ENCODE peak calls at places on chromosome 15, in four cellular contexts. S is WTC11, Q is HEK293T, U is K562. E is an unnamed sample.

GRCh38 chr15:33215941-33216872 is 21.7 kb upstream of the FMN1 start:
- DNase-seq in S (no peak), Q (peak), U (no peak), E (no peak)

GRCh38 chr15:74428442-74428787 is 5.3 kb downstream of the SEMA7A start:
- DNase-seq in S (no peak), Q (no peak), U (no peak), E (no peak)

GRCh38 chr15:36497903-36498302 is 81.5 kb upstream of the CDIN1 start:
- DNase-seq in S (no peak), Q (no peak), U (no peak), E (no peak)

GRCh38 chr15:68371160-68371559 is 60.8 kb downstream of the ITGA11 start:
- DNase-seq in S (no peak), Q (no peak), U (no peak), E (no peak)

GRCh38 chr15:73955851-73956250 is 29.6 kb downstream of the LOXL1 start:
- DNase-seq in S (no peak), Q (no peak), U (no peak), E (no peak)

GRCh38 chr15:34039506-34040123 is 611 bp upstream of the AVEN start:
- DNase-seq in S (no peak), Q (no peak), U (no peak), E (no peak)

GRCh38 chr15:91855684-91856553 is 2.4 kb downstream of the SLCO3A1 start:
- DNase-seq in S (peak), Q (peak), U (no peak), E (peak)

GRCh38 chr15:36428102-36428845 is 151.2 kb upstream of the CDIN1 start:
- DNase-seq in S (no peak), Q (no peak), U (peak), E (peak)

GRCh38 chr15:36356978-36357582 is 222.3 kb upstream of the CDIN1 start:
- DNase-seq in S (no peak), Q (no peak), U (no peak), E (no peak)

GRCh38 chr15:68402432-68403160 is 29.4 kb downstream of the ITGA11 start:
- DNase-seq in S (no peak), Q (no peak), U (no peak), E (no peak)

GRCh38 chr15:93072440-93073394 is 16.3 kb downstream of the RGMA start:
- DNase-seq in S (peak), Q (peak), U (peak), E (peak)

GRCh38 chr15:26564354-26564753 is 208.5 kb downstream of the GABRB3 start:
- DNase-seq in S (no peak), Q (no peak), U (no peak), E (no peak)

GRCh38 chr15:89490081-89490480 is 6.3 kb downstream of the RHCG start:
- DNase-seq in S (no peak), Q (no peak), U (no peak), E (no peak)

GRCh38 chr15:37882640-37883039 is 51.8 kb upstream of the TMCO5A start:
- DNase-seq in S (no peak), Q (no peak), U (no peak), E (no peak)

GRCh38 chr15:25900901-25901300 is 37.8 kb upstream of the ATP10A start:
- DNase-seq in S (no peak), Q (no peak), U (no peak), E (no peak)

GRCh38 chr15:100638177-100638730 is 35.9 kb downstream of the ASB7 start:
- DNase-seq in S (no peak), Q (no peak), U (no peak), E (no peak)

GRCh38 chr15:61746589-61746988 is 313.7 kb downstream of the VPS13C start:
- DNase-seq in S (no peak), Q (no peak), U (no peak), E (no peak)

GRCh38 chr15:100097342-100097899 is 244.4 kb downstream of the ADAMTS17 start:
- DNase-seq in S (no peak), Q (no peak), U (no peak), E (no peak)

GRCh38 chr15:86036243-86036642 is 43.4 kb upstream of the AGBL1 start:
- DNase-seq in S (no peak), Q (no peak), U (no peak), E (no peak)

GRCh38 chr15:99986297-99987118 is 253.3 kb upstream of the LYSMD4 start:
- DNase-seq in S (no peak), Q (no peak), U (no peak), E (no peak)

GRCh38 chr15:78763111-78763795 is 48.0 kb downstream of the ADAMTS7 start:
- DNase-seq in S (peak), Q (no peak), U (no peak), E (no peak)

GRCh38 chr15:33987444-33987843 is 19.1 kb downstream of the CHRM5 start:
- DNase-seq in S (no peak), Q (no peak), U (no peak), E (no peak)

GRCh38 chr15:56906766-56907165 is 11.7 kb upstream of the TCF12 start:
- DNase-seq in S (no peak), Q (no peak), U (no peak), E (no peak)

GRCh38 chr15:24901409-24901808 is 53.4 kb upstream of the SNRPN start:
- DNase-seq in S (no peak), Q (no peak), U (no peak), E (peak)

GRCh38 chr15:24899367-24899766 is 55.4 kb upstream of the SNRPN start:
- DNase-seq in S (no peak), Q (no peak), U (no peak), E (no peak)

DNA sequence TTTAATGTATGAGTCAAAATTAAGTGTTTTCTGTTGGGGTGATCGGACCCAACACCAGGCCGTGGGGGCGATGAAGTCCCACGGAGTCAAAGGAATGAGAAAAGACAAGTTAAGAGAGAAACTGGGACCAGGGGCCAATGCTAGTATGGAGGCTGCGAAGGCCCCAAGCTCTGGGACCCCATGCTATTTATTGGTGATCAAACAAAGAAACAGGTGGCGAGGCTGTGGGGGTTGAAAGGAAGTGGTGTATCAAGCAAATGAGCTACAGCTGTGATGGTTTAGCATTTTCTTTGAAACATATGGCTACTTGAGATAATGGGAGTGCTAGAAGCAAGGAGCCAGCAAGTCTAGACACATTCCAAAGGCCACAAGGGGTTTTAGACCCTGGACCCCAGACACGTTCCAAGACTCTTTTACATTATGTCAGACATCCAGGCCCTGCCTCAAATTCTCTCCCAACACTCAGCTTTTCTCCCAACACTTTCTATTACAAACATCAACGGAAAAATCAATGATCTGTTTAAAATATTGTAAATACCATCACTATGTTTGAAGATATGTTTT is 56.0 kb upstream of the SNRPN start:
- DNase-seq in S (peak), Q (no peak), U (no peak), E (no peak)
- TF ChIP-seq ELF4 in S (no peak), Q (no peak), U (no peak), E (no peak)

GRCh38 chr15:52020253-52021085 is 1.4 kb downstream of the MAPK6 start:
- DNase-seq in S (no peak), Q (no peak), U (no peak), E (no peak)

GRCh38 chr15:52019394-52020252 is 604 bp downstream of the MAPK6 start:
- DNase-seq in S (peak), Q (peak), U (peak), E (peak)

GRCh38 chr15:52021892-52022540 is 3.0 kb downstream of the MAPK6 start:
- DNase-seq in S (no peak), Q (no peak), U (no peak), E (no peak)

GRCh38 chr15:52021128-52021671 is 2.2 kb downstream of the MAPK6 start:
- DNase-seq in S (no peak), Q (peak), U (peak), E (peak)

DNA sequence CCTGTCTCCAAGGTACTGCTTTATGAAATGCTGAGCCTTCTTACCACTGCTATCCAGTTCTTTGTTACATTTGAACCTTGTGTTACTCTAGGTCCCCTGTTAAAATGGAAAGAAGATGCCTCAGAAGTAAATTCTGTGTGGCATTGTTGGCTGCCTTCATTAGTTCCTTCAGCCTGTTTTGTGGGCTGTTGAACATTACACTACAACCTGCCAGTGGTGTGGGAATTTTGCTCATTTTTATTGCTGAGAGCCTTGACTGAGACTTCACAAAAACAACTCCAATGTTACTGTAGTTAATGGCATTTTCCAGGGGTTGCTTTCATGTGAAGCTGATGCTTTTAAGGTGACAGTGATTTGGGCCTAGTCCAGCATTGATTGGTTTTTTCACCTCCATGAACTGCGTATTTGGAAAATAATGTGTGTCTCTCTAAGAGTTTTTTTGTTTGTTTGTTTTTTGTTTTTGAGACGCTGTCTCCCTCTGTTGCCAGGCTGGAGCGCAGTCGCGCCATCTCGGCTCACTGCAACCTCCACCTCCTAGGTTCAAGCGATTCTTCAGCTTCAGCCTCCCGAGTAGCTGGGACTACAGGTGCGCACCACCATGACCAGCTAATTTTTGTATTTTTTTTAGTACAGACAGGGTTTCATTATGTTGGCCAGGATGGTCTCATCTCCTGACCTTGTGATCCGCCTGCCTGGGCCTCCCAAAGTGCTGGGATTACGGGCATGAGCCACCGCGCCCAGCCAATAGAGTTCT is 4.3 kb downstream of the MAPK6 start:
- DNase-seq in S (no peak), Q (no peak), U (no peak), E (no peak)
- TF ChIP-seq ELF4 in S (no peak), Q (no peak), U (no peak), E (no peak)

DNA sequence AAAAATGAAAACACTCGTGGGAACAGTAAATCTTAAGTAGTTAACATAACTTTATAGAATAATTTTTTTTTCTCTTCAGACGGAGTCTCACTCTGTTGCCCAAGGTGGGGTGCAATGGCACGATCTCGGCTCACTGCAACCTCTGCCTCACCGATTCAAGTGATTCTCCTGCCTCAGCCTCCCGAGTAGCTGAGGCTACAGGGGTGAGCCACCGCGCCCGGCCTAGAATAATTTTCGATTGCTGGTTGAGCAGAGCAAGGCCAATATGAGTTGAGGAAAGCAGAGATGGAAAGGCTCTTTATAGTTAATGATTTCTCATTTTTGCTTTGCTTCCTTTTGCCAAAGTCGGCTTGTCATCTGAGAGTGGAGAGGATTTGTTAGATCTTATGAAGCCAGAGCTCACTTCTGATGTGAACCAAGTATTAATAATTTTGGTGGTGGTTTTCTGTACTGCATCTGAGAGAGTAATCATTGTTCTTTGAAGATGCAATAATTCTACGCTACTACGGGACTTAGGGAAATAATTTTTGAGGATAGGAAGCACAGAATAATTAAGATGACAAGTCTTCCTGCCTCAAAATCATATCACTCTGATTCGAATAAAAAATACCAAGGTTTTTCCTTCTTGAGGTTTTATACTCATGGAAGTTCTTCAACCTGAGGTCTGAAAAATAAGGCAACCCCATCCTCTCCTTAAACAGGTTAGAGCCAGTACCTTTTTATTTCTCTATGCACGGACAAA is 1.5 kb upstream of the GOLM2 start:
- DNase-seq in S (no peak), Q (no peak), U (no peak), E (no peak)
- TF ChIP-seq ELF4 in S (no peak), Q (no peak), U (no peak), E (no peak)

DNA sequence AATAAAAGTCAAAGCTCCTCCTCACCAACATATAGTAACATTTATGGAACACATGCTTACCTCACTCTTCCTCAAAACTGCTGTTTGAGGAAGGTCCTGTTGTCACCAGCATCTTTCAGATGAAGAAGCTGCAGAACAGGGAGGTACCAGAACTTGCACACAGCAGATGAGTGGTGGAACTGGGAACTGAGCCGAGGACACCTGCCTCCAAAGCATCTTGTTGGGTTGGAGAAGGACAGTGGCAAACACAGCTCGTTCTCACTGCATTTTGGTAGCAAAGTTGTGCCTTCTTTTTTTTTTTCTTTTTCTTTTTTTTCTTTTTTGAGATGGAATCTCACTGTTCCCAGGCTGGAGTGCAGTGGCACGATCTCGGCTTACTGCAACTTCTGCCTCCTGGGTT is 76.0 kb downstream of the CEMIP start:
- DNase-seq in S (no peak), Q (no peak), U (no peak), E (no peak)
- TF ChIP-seq ELF4 in S (no peak), Q (no peak), U (no peak), E (no peak)

DNA sequence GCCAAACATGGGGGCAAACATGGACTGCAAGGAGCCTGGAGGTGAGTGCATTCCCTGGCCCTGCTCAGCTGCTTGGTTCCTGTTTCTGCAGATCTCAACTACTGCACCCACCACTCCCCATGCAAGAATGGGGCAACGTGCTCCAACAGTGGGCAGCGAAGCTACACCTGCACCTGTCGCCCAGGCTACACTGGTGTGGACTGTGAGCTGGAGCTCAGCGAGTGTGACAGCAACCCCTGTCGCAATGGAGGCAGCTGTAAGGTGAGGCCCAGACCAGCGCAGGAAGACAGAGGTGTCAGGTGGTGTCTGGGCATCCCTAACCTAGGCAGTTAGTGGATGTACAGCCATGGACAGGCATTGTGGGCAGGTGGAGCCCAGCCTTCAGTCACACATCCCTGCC is 5.3 kb downstream of the DLL4 start:
- DNase-seq in S (no peak), Q (no peak), U (no peak), E (no peak)
- TF ChIP-seq ELF4 in S (no peak), Q (no peak), U (no peak), E (no peak)

GRCh38 chr15:66580643-66581042 is 14.8 kb upstream of the LCTL start:
- DNase-seq in S (no peak), Q (no peak), U (no peak), E (no peak)
- TF ChIP-seq ELF4 in S (no peak), Q (no peak), U (no peak), E (no peak)

DNA sequence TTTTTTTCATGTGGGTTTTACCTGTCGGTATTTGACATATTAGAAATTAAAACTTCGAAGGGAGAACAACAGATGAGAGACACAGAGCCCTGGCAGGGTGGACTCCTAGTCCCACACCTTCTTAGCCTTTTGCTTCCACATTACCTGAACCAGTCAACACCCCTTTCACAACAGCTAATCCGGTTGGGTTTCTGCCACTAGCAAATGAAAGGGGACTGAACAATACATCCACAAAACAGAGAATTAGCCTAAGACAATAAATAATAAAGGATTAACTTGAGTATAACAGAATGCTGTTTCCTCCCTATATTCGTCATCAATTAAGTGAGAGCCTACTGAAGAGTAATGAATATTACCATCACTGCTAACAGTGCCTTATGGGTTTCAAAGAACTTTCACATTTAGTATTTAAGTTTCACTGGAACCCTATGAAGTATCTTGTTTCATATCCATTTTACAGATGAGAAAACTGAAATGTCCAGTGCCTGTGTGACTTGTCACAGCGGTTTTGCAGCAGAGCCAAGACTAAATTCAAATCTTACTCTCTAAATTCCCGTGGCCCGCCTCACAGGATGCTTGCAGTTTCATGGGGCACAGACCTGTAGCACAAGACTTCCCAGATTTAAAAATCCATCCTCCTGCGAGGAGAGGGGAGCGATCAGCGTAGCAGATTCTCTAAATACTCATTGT is 1.0 kb upstream of the RAB8B start:
- DNase-seq in S (no peak), Q (no peak), U (no peak), E (no peak)
- TF ChIP-seq ELF4 in S (no peak), Q (no peak), U (no peak), E (no peak)

E was measured in HepG2.